ENCODE peak calls at places on chromosomes 5 and 9, in eight cellular contexts. J is PC-3, T is Peyer's patch, N is thyroid gland, M is body of pancreas, D is stomach, Z is gastrocnemius medialis, V is heart left ventricle. U is an unnamed sample.

GRCh38 chr5:173660481-173661280 is 44.2 kb upstream of the BOD1 start:
- DNase-seq in M (no peak), J (no peak), T (no peak), Z (no peak), V (no peak), N (no peak), D (peak), U (no peak)

GRCh38 chr5:173670130-173670591 is 53.7 kb upstream of the BOD1 start:
- DNase-seq in J (no peak), V (no peak), M (no peak), N (no peak), D (peak), Z (no peak), T (no peak), U (no peak)

GRCh38 chr9:93124793-93125192 is 9.3 kb downstream of the NINJ1 start:
- DNase-seq in D (no peak), V (no peak), J (no peak), T (peak), N (peak), Z (no peak), M (no peak), U (peak)

GRCh38 chr5:161058751-161059150 is 206.7 kb upstream of the ATP10B start:
- DNase-seq in T (no peak), M (no peak), Z (no peak), N (no peak), D (no peak), V (no peak), J (no peak), U (no peak)

GRCh38 chr5:145509336-145510150 is 325.6 kb downstream of the PRELID2 start:
- DNase-seq in J (no peak), N (no peak), D (no peak), Z (no peak), T (no peak), V (no peak), M (no peak), U (no peak)

GRCh38 chr5:93249651-93250289 is 331.2 kb downstream of the NR2F1-AS1 start:
- DNase-seq in N (no peak), T (no peak), J (peak), D (no peak), M (no peak), Z (no peak), V (no peak), U (no peak)

GRCh38 chr5:172985596-172985995 is 2.0 kb downstream of the ATP6V0E1 start:
- DNase-seq in D (no peak), M (no peak), Z (no peak), N (no peak), J (peak), T (no peak), V (no peak), U (no peak)

GRCh38 chr5:109929371-109929770 is 239.6 kb downstream of the MAN2A1 start:
- DNase-seq in J (no peak), M (no peak), Z (no peak), V (no peak), T (no peak), D (no peak), N (no peak), U (no peak)

GRCh38 chr5:180799194-180799593 is 3.4 kb downstream of the MGAT1 start:
- DNase-seq in N (peak), Z (no peak), M (peak), V (no peak), D (peak), J (peak), T (peak), U (no peak)

GRCh38 chr9:23582836-23583235 is 243.2 kb downstream of the ELAVL2 start:
- DNase-seq in N (no peak), Z (no peak), T (no peak), M (no peak), V (no peak), J (peak), D (no peak), U (no peak)

GRCh38 chr5:150398432-150399157 is 14.1 kb downstream of the CD74 start:
- DNase-seq in J (no peak), M (no peak), T (no peak), N (no peak), Z (no peak), V (no peak), D (peak), U (no peak)

GRCh38 chr9:8779478-8779877 is 979.9 kb upstream of the DMAC1 start:
- DNase-seq in Z (no peak), V (no peak), N (no peak), J (no peak), T (no peak), M (no peak), D (no peak), U (no peak)

GRCh38 chr5:903756-904096 is 11.0 kb downstream of the TRIP13 start:
- DNase-seq in V (no peak), J (no peak), T (no peak), N (no peak), Z (no peak), D (no peak), M (no peak), U (no peak)

GRCh38 chr9:85248514-85249312 is 493.0 kb downstream of the AGTPBP1 start:
- DNase-seq in Z (no peak), N (no peak), V (no peak), M (no peak), T (no peak), D (no peak), J (peak), U (no peak)

GRCh38 chr5:126692971-126693370 is 84.0 kb upstream of the LMNB1 start:
- DNase-seq in T (no peak), V (no peak), M (no peak), Z (no peak), D (no peak), J (no peak), N (no peak), U (no peak)

GRCh38 chr5:103234239-103234975 is 24.2 kb upstream of the MACIR start:
- DNase-seq in M (no peak), J (peak), V (no peak), N (peak), Z (no peak), D (no peak), T (no peak), U (no peak)

GRCh38 chr5:150141544-150142188 is 14.0 kb downstream of the PDGFRB start:
- DNase-seq in D (no peak), T (no peak), J (no peak), M (no peak), N (no peak), V (no peak), Z (no peak), U (no peak)

GRCh38 chr9:109498195-109499060 is at the start of gene PTPN3:
- DNase-seq in M (peak), V (no peak), D (peak), J (peak), N (peak), T (peak), Z (no peak), U (no peak)
- H3K4me3 ChIP-seq in M (peak), V (peak), D (peak), J (peak), N (peak), T (peak), Z (peak), U (peak)

DNA sequence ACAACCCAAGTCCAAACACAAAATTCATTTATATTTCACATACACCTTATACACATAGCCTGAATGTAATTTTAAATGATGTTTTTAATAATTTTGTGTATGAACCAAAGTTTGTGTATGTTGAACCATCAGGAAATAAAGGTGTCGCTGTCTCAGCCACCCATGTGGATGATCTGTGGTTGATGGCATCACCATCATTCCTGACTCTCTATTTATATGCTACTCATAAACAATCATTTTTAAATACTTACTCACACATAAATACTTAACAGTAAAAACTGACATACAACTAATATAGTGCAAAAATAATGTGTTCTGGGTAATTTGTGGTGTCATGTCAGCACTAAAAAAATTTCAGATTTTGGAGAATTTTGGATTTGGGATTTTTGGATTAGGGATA is 38.4 kb downstream of the SMC5 start:
- DNase-seq in N (no peak), J (no peak), M (no peak), Z (no peak), D (no peak), T (no peak), V (no peak), U (no peak)
- TF ChIP-seq CTCF in N (no peak), J (no peak), M (no peak), Z (no peak), D (no peak), T (no peak), V (no peak), U (no peak)

GRCh38 chr9:124197177-124198095 is 60.3 kb upstream of the NEK6 start:
- DNase-seq in Z (no peak), N (no peak), V (no peak), J (no peak), D (peak), M (no peak), T (no peak), U (no peak)
- H3K27ac ChIP-seq in Z (no peak), N (no peak), V (peak), J (no peak), D (no peak), M (no peak), T (peak), U (no peak)

GRCh38 chr5:179055436-179055835 is 4.7 kb upstream of the ZNF354C start:
- DNase-seq in N (no peak), V (no peak), M (no peak), T (no peak), J (no peak), Z (no peak), D (no peak), U (no peak)

GRCh38 chr5:179065703-179066102 is 5.5 kb downstream of the ZNF354C start:
- DNase-seq in M (no peak), D (no peak), V (no peak), J (no peak), T (no peak), Z (no peak), N (no peak), U (no peak)

GRCh38 chr5:179054876-179055275 is 5.3 kb upstream of the ZNF354C start:
- DNase-seq in Z (no peak), T (no peak), D (no peak), M (no peak), V (no peak), N (no peak), J (no peak), U (no peak)

GRCh38 chr5:179061025-179061424 is 852 bp downstream of the ZNF354C start:
- DNase-seq in T (no peak), D (no peak), M (peak), Z (no peak), V (no peak), N (no peak), J (no peak), U (peak)

DNA sequence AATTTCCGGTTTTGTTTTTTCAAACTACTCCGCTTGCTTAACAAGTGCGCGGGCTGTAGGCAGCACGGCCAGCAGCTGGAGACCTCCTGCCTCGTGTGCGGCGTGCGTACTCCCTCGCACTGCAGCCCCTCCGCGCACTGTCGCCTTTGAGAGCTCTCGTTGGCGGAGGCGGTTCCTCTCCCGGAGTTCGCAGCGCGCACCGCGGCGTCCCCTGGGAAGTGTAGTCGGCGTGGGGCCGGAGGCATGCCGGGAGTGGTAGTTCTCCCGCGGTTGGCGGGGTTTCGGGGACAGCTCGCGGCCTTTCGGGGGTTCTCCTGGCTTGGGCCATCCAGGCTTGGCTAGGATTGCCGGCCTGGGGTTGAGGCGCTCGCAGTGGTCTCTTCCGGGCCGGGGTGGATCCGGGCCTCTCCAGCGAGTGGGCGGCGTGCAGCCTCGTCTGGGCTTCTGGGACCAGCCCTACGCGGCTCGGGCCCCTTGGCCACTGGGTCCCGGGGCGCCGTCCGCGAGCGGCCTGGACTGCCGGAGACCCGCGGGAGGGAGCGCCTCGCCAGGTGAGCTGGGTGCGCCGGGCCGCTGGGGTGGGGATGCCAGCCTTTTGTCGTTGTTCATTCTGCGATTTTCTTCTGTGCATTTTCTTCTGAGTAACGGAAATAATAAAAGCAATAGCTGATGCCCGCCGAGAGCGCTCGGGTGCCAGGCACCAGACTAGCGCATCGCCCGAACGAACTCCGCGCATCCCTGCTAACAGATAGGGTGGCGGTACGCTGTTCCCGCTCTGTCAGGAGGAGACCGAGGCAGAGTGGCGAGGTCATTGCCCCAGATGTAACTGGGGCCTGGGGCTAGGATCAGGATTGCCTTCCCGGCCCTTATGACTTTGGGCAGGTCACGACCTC is at the start of gene ZNF354C:
- DNase-seq in M (peak), N (peak), D (peak), J (no peak), T (peak), Z (peak), V (peak), U (peak)
- H3K4me3 ChIP-seq in M (peak), N (peak), D (peak), J (no peak), T (peak), Z (peak), V (peak), U (peak)

GRCh38 chr9:28073278-28073677 is 500.0 kb upstream of the C9orf72 start:
- DNase-seq in M (peak), T (no peak), N (peak), D (peak), Z (no peak), V (peak), J (peak), U (no peak)
- TF ChIP-seq CTCF in M (peak), T (no peak), N (no peak), D (peak), Z (no peak), V (peak), J (peak), U (peak)

GRCh38 chr5:14472986-14473567 is 108.5 kb upstream of the OTULINL start:
- DNase-seq in D (no peak), V (no peak), M (no peak), J (no peak), Z (no peak), T (no peak), N (no peak), U (no peak)

GRCh38 chr5:14471557-14471956 is 110.0 kb upstream of the OTULINL start:
- DNase-seq in D (no peak), T (no peak), V (no peak), J (no peak), N (no peak), M (no peak), Z (no peak), U (no peak)

GRCh38 chr5:14479143-14479701 is 102.4 kb upstream of the OTULINL start:
- DNase-seq in J (no peak), M (no peak), Z (no peak), D (no peak), N (no peak), T (no peak), V (no peak), U (no peak)

GRCh38 chr5:14476791-14477435 is 104.7 kb upstream of the OTULINL start:
- DNase-seq in J (peak), D (no peak), Z (no peak), T (no peak), M (no peak), V (no peak), N (no peak), U (no peak)

DNA sequence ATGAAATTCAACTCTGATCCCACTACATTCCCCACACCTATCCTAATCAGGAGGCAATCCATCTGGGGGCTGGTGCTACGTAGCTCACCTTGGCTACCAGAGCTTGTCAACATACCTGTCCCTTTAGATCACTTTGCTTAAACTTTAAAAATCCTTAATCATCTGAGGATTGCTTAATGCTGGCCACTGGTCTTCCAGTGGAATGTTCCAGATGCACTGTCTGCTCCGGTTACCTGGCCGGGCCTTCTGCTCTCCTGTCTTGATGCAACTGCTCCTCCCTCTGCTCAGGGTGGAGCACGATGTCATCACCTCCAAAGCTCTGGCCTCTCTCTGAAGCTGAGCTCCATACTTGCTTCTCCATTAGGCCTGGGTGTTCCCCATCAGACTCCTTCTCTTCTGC is 106.6 kb upstream of the OTULINL start:
- DNase-seq in Z (no peak), N (no peak), D (no peak), M (no peak), T (no peak), V (no peak), J (peak), U (no peak)
- H3K27ac ChIP-seq in Z (no peak), N (no peak), D (no peak), M (no peak), T (no peak), V (no peak), J (peak), U (no peak)

GRCh38 chr9:91425270-91425669 is 1.6 kb upstream of the NFIL3 start:
- DNase-seq in T (no peak), J (no peak), V (no peak), Z (no peak), N (no peak), M (no peak), D (no peak), U (no peak)
- H3K4me3 ChIP-seq in T (peak), J (peak), V (peak), Z (peak), N (peak), M (no peak), D (peak), U (peak)

GRCh38 chr5:23352437-23352836 is 155.0 kb upstream of the PRDM9 start:
- DNase-seq in D (no peak), Z (no peak), J (peak), N (no peak), T (no peak), V (no peak), M (no peak), U (no peak)
- TF ChIP-seq CTCF in D (no peak), Z (no peak), J (peak), N (no peak), T (no peak), V (peak), M (peak), U (peak)